ENCODE peak calls at places on chromosomes 2 and 18, in ten cellular contexts. W is kidney, E is GM23248, B is OCI-LY7, V is right atrium auricular region, R is esophagus squamous epithelium, H is A549, T is neuronal stem cell, Q is stomach, Y is cardiac muscle cell. F is an unnamed sample.

GRCh38 chr2:209277444-209277843 is 146.4 kb upstream of the MAP2 start:
- DNase-seq in W (no peak), E (no peak), B (no peak), V (no peak), R (no peak), H (no peak), T (no peak), Q (no peak), Y (no peak), F (no peak)

GRCh38 chr18:2108581-2108980 is 462.7 kb downstream of the METTL4 start:
- DNase-seq in W (no peak), E (no peak), B (no peak), V (no peak), R (no peak), H (no peak), T (no peak), Q (no peak), Y (no peak), F (no peak)

GRCh38 chr18:39604836-39605235 is 2039.2 kb upstream of the CELF4 start:
- DNase-seq in W (no peak), E (peak; percentile 55), B (no peak), V (no peak), R (no peak), H (no peak), T (no peak), Q (no peak), Y (no peak), F (no peak)

GRCh38 chr2:143946436-143947385 is 573.2 kb downstream of the ZEB2 start:
- DNase-seq in W (no peak), E (peak; percentile 67), B (no peak), V (no peak), R (no peak), H (no peak), T (no peak), Q (no peak), Y (no peak), F (no peak)

GRCh38 chr2:12824304-12824761 is 107.6 kb downstream of the TRIB2 start:
- DNase-seq in W (peak; percentile 80), E (peak; percentile 51), B (no peak), V (peak; percentile 68), R (no peak), H (no peak), T (no peak), Q (no peak), Y (no peak), F (peak; percentile 18)

GRCh38 chr2:184530959-184531358 is 67.4 kb upstream of the ZNF804A start:
- DNase-seq in W (peak; percentile 43), E (no peak), B (no peak), V (no peak), R (no peak), H (no peak), T (no peak), Q (no peak), Y (no peak), F (no peak)

GRCh38 chr2:12834239-12834638 is 117.5 kb downstream of the TRIB2 start:
- DNase-seq in W (no peak), E (no peak), B (no peak), V (no peak), R (no peak), H (no peak), T (no peak), Q (no peak), Y (no peak), F (no peak)

GRCh38 chr2:134758632-134759031 is 39.8 kb upstream of the TMEM163 start:
- DNase-seq in W (no peak), E (no peak), B (peak; percentile 62), V (no peak), R (no peak), H (no peak), T (no peak), Q (no peak), Y (no peak), F (no peak)

GRCh38 chr2:130920417-130921030 is 83.8 kb downstream of the ARHGEF4 start:
- DNase-seq in W (no peak), E (peak; percentile 62), B (peak; percentile 38), V (peak; percentile 71), R (no peak), H (peak; percentile 75), T (peak; percentile 85), Q (peak; percentile 68), Y (peak; percentile 83), F (peak; percentile 80)

GRCh38 chr2:166643980-166644379 is 149.9 kb upstream of the SCN7A start:
- DNase-seq in W (no peak), E (no peak), B (no peak), V (no peak), R (no peak), H (no peak), T (no peak), Q (no peak), Y (no peak), F (no peak)

GRCh38 chr2:39380525-39381150 is 56.4 kb downstream of the MAP4K3 start:
- DNase-seq in W (no peak), E (peak; percentile 25), B (no peak), V (no peak), R (no peak), H (no peak), T (no peak), Q (no peak), Y (no peak), F (no peak)

GRCh38 chr2:18149660-18150246 is 271.3 kb downstream of the KCNS3 start:
- DNase-seq in W (no peak), E (peak; percentile 67), B (peak; percentile 64), V (no peak), R (no peak), H (peak; percentile 18), T (peak; percentile 14), Q (no peak), Y (peak; percentile 70), F (peak; percentile 69)

GRCh38 chr2:73920577-73921545 is 5.8 kb upstream of the DGUOK start:
- DNase-seq in W (no peak), E (peak; percentile 45), B (peak; percentile 49), V (no peak), R (no peak), H (peak; percentile 70), T (peak; percentile 33), Q (peak; percentile 49), Y (peak; percentile 57), F (peak; percentile 55)

GRCh38 chr2:86143926-86144685 is 38.1 kb downstream of the PTCD3 start:
- DNase-seq in W (no peak), E (no peak), B (no peak), V (no peak), R (no peak), H (no peak), T (no peak), Q (no peak), Y (no peak), F (no peak)
- H3K27ac ChIP-seq in W (no peak overlapping the region), E (no peak overlapping the region), B (no peak overlapping the region), V (no peak overlapping the region), R (no peak overlapping the region), H (no peak overlapping the region), T (no peak overlapping the region), Q (no peak overlapping the region), Y (peak overlapping the region; percentile 71), F (no peak overlapping the region)

GRCh38 chr18:3903341-3903740 is 453.4 kb downstream of the TGIF1 start:
- DNase-seq in W (no peak), E (peak; percentile 91), B (no peak), V (no peak), R (no peak), H (no peak), T (no peak), Q (no peak), Y (no peak), F (no peak)

GRCh38 chr18:3902676-3903075 is 452.7 kb downstream of the TGIF1 start:
- DNase-seq in W (no peak), E (peak; percentile 7), B (no peak), V (no peak), R (no peak), H (no peak), T (no peak), Q (no peak), Y (no peak), F (no peak)

GRCh38 chr18:3901811-3902210 is 451.8 kb downstream of the TGIF1 start:
- DNase-seq in W (no peak), E (no peak), B (no peak), V (no peak), R (no peak), H (no peak), T (no peak), Q (no peak), Y (no peak), F (no peak)

GRCh38 chr18:3898866-3899613 is 449.1 kb downstream of the TGIF1 start:
- DNase-seq in W (no peak), E (no peak), B (no peak), V (no peak), R (no peak), H (no peak), T (no peak), Q (no peak), Y (no peak), F (no peak)

GRCh38 chr18:3901042-3901441 is 451.1 kb downstream of the TGIF1 start:
- DNase-seq in W (no peak), E (no peak), B (no peak), V (no peak), R (no peak), H (no peak), T (no peak), Q (no peak), Y (no peak), F (no peak)
- H3K27ac ChIP-seq in W (no peak overlapping the region), E (no peak overlapping the region), B (no peak overlapping the region), V (no peak overlapping the region), R (no peak overlapping the region), H (no peak overlapping the region), T (no peak overlapping the region), Q (no peak overlapping the region), Y (no peak overlapping the region), F (no peak overlapping the region)

GRCh38 chr2:44273596-44273995 is 1.7 kb upstream of the SLC3A1 start:
- DNase-seq in W (no peak), E (peak; percentile 8), B (no peak), V (no peak), R (no peak), H (no peak), T (no peak), Q (no peak), Y (no peak), F (no peak)
- H3K27ac ChIP-seq in W (no peak overlapping the region), E (no peak overlapping the region), B (no peak overlapping the region), V (no peak overlapping the region), R (no peak overlapping the region), H (peak overlapping the region; percentile 28), T (no peak overlapping the region), Q (no peak overlapping the region), Y (no peak overlapping the region), F (no peak overlapping the region)

GRCh38 chr2:86556508-86556907 is 6.7 kb downstream of the CHMP3 start:
- DNase-seq in W (no peak), E (no peak), B (no peak), V (no peak), R (no peak), H (no peak), T (no peak), Q (no peak), Y (no peak), F (peak; percentile 13)

DNA sequence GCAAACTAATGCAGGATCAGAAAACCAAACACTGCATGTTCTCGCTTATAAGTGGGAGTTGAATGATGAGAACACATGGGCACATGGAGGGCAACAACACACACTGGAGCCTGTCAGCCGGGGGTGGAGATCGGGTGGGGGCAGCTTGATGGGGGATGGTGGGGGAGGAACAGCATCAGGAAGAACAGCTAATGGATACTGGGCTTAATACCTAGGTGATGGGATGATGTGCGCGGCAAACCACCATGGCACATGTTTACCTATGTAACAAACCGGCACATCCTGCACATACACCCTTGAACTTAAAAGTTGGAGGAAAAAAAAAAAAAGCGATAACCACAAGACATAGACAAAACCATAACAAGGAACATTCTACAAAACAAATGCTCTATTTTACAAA is 10.4 kb downstream of the CHMP3 start:
- DNase-seq in W (no peak), E (no peak), B (no peak), V (no peak), R (no peak), H (no peak), T (no peak), Q (no peak), Y (no peak), F (no peak)
- H3K27ac ChIP-seq in W (no peak overlapping the region), E (no peak overlapping the region), B (no peak overlapping the region), V (no peak overlapping the region), R (no peak overlapping the region), H (no peak overlapping the region), T (no peak overlapping the region), Q (no peak overlapping the region), Y (no peak overlapping the region), F (no peak overlapping the region)